ENCODE peak calls at places on chromosomes 4 and X, in seven cellular contexts. P is NCI-H510A treated with DMSO at 0.1 percent for 48 hours, D is neuronal stem cell, X is hypothalamus, F is occipital lobe, J is osteocyte, Y is GM04504. V is an unnamed sample.

GRCh38 chrX:148501121-148502066 is 977 bp downstream of the AFF2 start:
- DNase-seq in P (no peak), D (peak), X (no peak), F (no peak), J (peak), Y (no peak), V (no peak)

GRCh38 chrX:120446503-120446902 is 22.6 kb downstream of the LAMP2 start:
- DNase-seq in P (no peak), D (no peak), X (no peak), F (peak), J (no peak), Y (peak), V (no peak)

GRCh38 chrX:72572248-72573157 is at the start of gene HDAC8:
- DNase-seq in P (peak), D (peak), X (peak), F (peak), J (no peak), Y (peak), V (peak)

GRCh38 chrX:136200466-136200865 is 50.7 kb downstream of the MAP7D3 start:
- DNase-seq in P (no peak), D (no peak), X (no peak), F (no peak), J (no peak), Y (no peak), V (no peak)

GRCh38 chrX:32687379-32687778 is 524.0 kb downstream of the DMD start:
- DNase-seq in P (no peak), D (no peak), X (no peak), F (no peak), J (no peak), Y (no peak), V (peak)

GRCh38 chr4:186037692-186038658 is 31.0 kb upstream of the TLR3 start:
- DNase-seq in P (peak), D (peak), X (peak), F (peak), J (no peak), Y (peak), V (no peak)

GRCh38 chr4:8128096-8128856 is 30.3 kb downstream of the ABLIM2 start:
- DNase-seq in P (peak), D (no peak), X (no peak), F (no peak), J (no peak), Y (no peak), V (peak)

GRCh38 chrX:27336466-27337091 is 126.6 kb downstream of the PPP4R3C start:
- DNase-seq in P (peak), D (peak), X (no peak), F (no peak), J (no peak), Y (no peak), V (no peak)

GRCh38 chrX:16807976-16808542 is 21.8 kb downstream of the TXLNG start:
- DNase-seq in P (no peak), D (no peak), X (no peak), F (no peak), J (no peak), Y (no peak), V (no peak)

GRCh38 chrX:52363247-52363883 is 5.5 kb upstream of the XAGE2 start:
- DNase-seq in P (no peak), D (no peak), X (no peak), F (no peak), J (no peak), Y (no peak), V (no peak)

V was measured in psoas muscle.